ENCODE peak calls at places on chromosomes 16 and 17, in seven cellular contexts. E is activated CD4-positive, alpha-beta T cell treated with anti-CD3 and anti-CD28 coated beads for 24 hours; L is NCI-H1436 treated with DMSO at 0.1 percent for 48 hours; I is CD8-positive, alpha-beta memory T cell; B is heart left ventricle; O is HEK293T; X is NCI-H748 treated with DMSO at 0.1 percent for 48 hours. Q is an unnamed sample.

GRCh38 chr17:39668141-39668924 is at the start of gene PNMT:
- DNase-seq in L (no peak), O (peak), I (peak), X (peak), B (peak), E (peak), Q (peak)

GRCh38 chr16:80607204-80607603 is 66.4 kb downstream of the DYNLRB2 start:
- DNase-seq in L (no peak), X (no peak), E (no peak), O (no peak), I (no peak), B (no peak), Q (no peak)

GRCh38 chr16:72635104-72635503 is 412.8 kb downstream of the ZFHX3 start:
- DNase-seq in B (no peak), I (no peak), L (no peak), E (no peak), O (no peak), X (no peak), Q (no peak)

GRCh38 chr17:46782250-46782953 is 36.1 kb downstream of the WNT3 start:
- DNase-seq in L (no peak), I (no peak), O (peak), E (no peak), B (no peak), X (no peak), Q (no peak)

GRCh38 chr16:67163164-67163902 is 1.2 kb upstream of the HSF4 start:
- DNase-seq in I (peak), B (peak), E (no peak), L (no peak), X (peak), O (no peak), Q (no peak)

GRCh38 chr16:66928702-66929388 is 3.5 kb upstream of the RRAD start:
- DNase-seq in O (no peak), L (no peak), B (no peak), X (no peak), I (no peak), E (no peak), Q (no peak)

GRCh38 chr16:30778549-30779244 is 8.3 kb downstream of the ZNF629 start:
- DNase-seq in I (no peak), B (no peak), O (no peak), L (no peak), X (no peak), E (no peak), Q (no peak)

GRCh38 chr16:2856061-2856670 is 1.8 kb downstream of the PRSS22 start:
- DNase-seq in O (peak), B (no peak), I (no peak), L (no peak), E (no peak), X (no peak), Q (no peak)

GRCh38 chr17:82836823-82837357 is 2.9 kb downstream of the ZNF750 start:
- DNase-seq in I (no peak), B (no peak), X (peak), O (peak), L (no peak), E (no peak), Q (no peak)

GRCh38 chr17:16215273-16215964 is at the start of gene NCOR1:
- DNase-seq in O (peak), I (peak), L (peak), X (peak), E (peak), B (peak), Q (peak)

GRCh38 chr17:75720656-75721462 is at the start of gene ITGB4:
- DNase-seq in O (peak), B (no peak), X (no peak), L (no peak), E (peak), I (peak), Q (peak)